ENCODE peak calls at places on chromosomes 6 and 20, in five cellular contexts. B is SK-N-SH, Z is IMR-90, R is HepG2, M is mammary epithelial cell. D is an unnamed sample.
A peak's percentile ranks its signal among the peaks of the same experiment; 100 is the strongest.

GRCh38 chr20:34262488-34263288 is 21.5 kb downstream of the ASIP start:
- DNase-seq in M (no peak), Z (peak; percentile 59), B (no peak), R (peak; percentile 70), D (peak; percentile 65)

GRCh38 chr20:24813080-24813479 is 136.0 kb upstream of the CST7 start:
- DNase-seq in R (no peak), M (no peak), B (no peak), Z (no peak), D (no peak)

GRCh38 chr20:56815796-56816195 is 186.7 kb downstream of the TFAP2C start:
- DNase-seq in B (no peak), R (no peak), Z (no peak), M (no peak), D (no peak)

GRCh38 chr6:89035252-89036106 is 45.1 kb upstream of the PNRC1 start:
- DNase-seq in M (peak; percentile 100), B (no peak), R (peak; percentile 73), Z (peak; percentile 95), D (peak; percentile 99)

GRCh38 chr20:39133205-39133604 is 171.1 kb downstream of the DHX35 start:
- DNase-seq in R (no peak), B (no peak), M (no peak), Z (no peak), D (no peak)

GRCh38 chr6:114039835-114040234 is 68.9 kb upstream of the HDAC2 start:
- DNase-seq in Z (no peak), R (no peak), M (no peak), B (no peak), D (no peak)

GRCh38 chr20:39263076-39263475 is 300.9 kb downstream of the DHX35 start:
- DNase-seq in M (no peak), Z (peak; percentile 34), R (no peak), B (no peak), D (peak; percentile 41)

GRCh38 chr20:25508083-25508770 is 77.1 kb downstream of the NINL start:
- DNase-seq in Z (peak; percentile 85), M (peak; percentile 28), R (peak; percentile 100), B (no peak), D (peak; percentile 82)

GRCh38 chr6:116247285-116247684 is 6.6 kb downstream of the TSPYL4 start:
- DNase-seq in B (no peak), M (no peak), R (peak; percentile 83), Z (no peak), D (no peak)

GRCh38 chr6:158150701-158151100 is 17.4 kb downstream of the SERAC1 start:
- DNase-seq in Z (peak; percentile 91), B (no peak), R (no peak), M (no peak), D (peak; percentile 23)

GRCh38 chr6:80733645-80734044 is 627.2 kb downstream of the BCKDHB start:
- DNase-seq in B (no peak), M (no peak), Z (no peak), R (no peak), D (peak; percentile 5)

GRCh38 chr20:34407962-34408474 is 44.9 kb downstream of the ITCH start:
- DNase-seq in R (peak; percentile 93), M (no peak), B (no peak), Z (no peak), D (no peak)

GRCh38 chr6:81751388-81752083 is 945 bp downstream of the TENT5A start:
- DNase-seq in B (no peak), Z (peak; percentile 38), M (peak; percentile 44), R (peak; percentile 21), D (peak; percentile 77)

GRCh38 chr20:21096321-21097043 is 9.7 kb downstream of the LINC00237 start:
- DNase-seq in M (no peak), R (peak; percentile 73), B (peak; percentile 26), Z (peak; percentile 32), D (peak; percentile 48)

GRCh38 chr20:25286917-25287316 is 39.0 kb downstream of the PYGB start:
- DNase-seq in M (no peak), R (no peak), B (no peak), Z (no peak), D (no peak)

GRCh38 chr6:6793388-6794250 is 205.1 kb downstream of the LY86 start:
- DNase-seq in B (no peak), Z (no peak), M (no peak), R (no peak), D (no peak)

GRCh38 chr20:24102290-24102689 is 113.7 kb upstream of the GGTLC1 start:
- DNase-seq in B (no peak), M (no peak), R (peak; percentile 35), Z (no peak), D (no peak)

GRCh38 chr20:56440346-56441007 is 27.9 kb upstream of the RTF2 start:
- DNase-seq in Z (no peak), B (no peak), M (no peak), R (no peak), D (no peak)

GRCh38 chr6:107059606-107060005 is 31.6 kb downstream of the MTRES1 start:
- DNase-seq in B (no peak), M (no peak), R (no peak), Z (no peak), D (no peak)

GRCh38 chr6:20486641-20487040 is 47.6 kb upstream of the CDKAL1 start:
- DNase-seq in Z (peak; percentile 19), R (no peak), B (no peak), M (no peak), D (no peak)

GRCh38 chr6:170292778-170293164 is 1.9 kb upstream of the DLL1 start:
- DNase-seq in R (no peak), M (no peak), B (peak; percentile 52), Z (no peak), D (peak; percentile 49)

GRCh38 chr6:15628499-15629131 is 34.2 kb downstream of the DTNBP1 start:
- DNase-seq in Z (peak; percentile 94), R (no peak), B (no peak), M (peak; percentile 71), D (peak; percentile 91)

GRCh38 chr6:138188278-138188923 is 26.7 kb downstream of the ARFGEF3 start:
- DNase-seq in R (no peak), M (peak; percentile 51), B (no peak), Z (no peak), D (no peak)

GRCh38 chr20:61744691-61745396 is 320.8 kb downstream of the TAF4 start:
- DNase-seq in Z (peak; percentile 73), R (no peak), M (peak; percentile 19), B (no peak), D (peak; percentile 43)

GRCh38 chr20:33649201-33649631 is 12.9 kb upstream of the C20orf144 start:
- DNase-seq in Z (no peak), M (no peak), B (peak; percentile 87), R (no peak), D (peak; percentile 54)

GRCh38 chr6:126886106-126886505 is 232.4 kb upstream of the RSPO3 start:
- DNase-seq in Z (no peak), R (no peak), M (no peak), B (no peak), D (peak; percentile 30)

GRCh38 chr6:16752206-16752867 is 8.9 kb downstream of the ATXN1 start:
- DNase-seq in B (no peak), R (peak; percentile 74), Z (peak; percentile 94), M (peak; percentile 88), D (peak; percentile 98)

GRCh38 chr20:17772005-17772343 is 72.2 kb downstream of the BANF2 start:
- DNase-seq in Z (no peak), B (no peak), M (no peak), R (peak; percentile 29), D (no peak)

GRCh38 chr6:166504100-166504499 is 82.4 kb downstream of the RAMACL start:
- DNase-seq in Z (no peak), M (no peak), B (no peak), R (no peak), D (no peak)

GRCh38 chr20:9349256-9349655 is 165.1 kb upstream of the LAMP5 start:
- DNase-seq in R (no peak), B (no peak), Z (no peak), M (no peak), D (no peak)

GRCh38 chr6:108526739-108527174 is 34.0 kb upstream of the FOXO3 start:
- DNase-seq in R (peak; percentile 55), B (peak; percentile 64), Z (peak; percentile 62), M (peak; percentile 16), D (peak; percentile 64)

GRCh38 chr6:146885708-146886457 is 287.1 kb downstream of the ADGB start:
- DNase-seq in B (no peak), R (no peak), M (no peak), Z (no peak), D (no peak)

GRCh38 chr20:13148402-13148801 is 72.7 kb upstream of the ISM1 start:
- DNase-seq in M (no peak), Z (no peak), R (no peak), B (no peak), D (no peak)

GRCh38 chr20:31605902-31606677 is 1.0 kb downstream of the ID1 start:
- DNase-seq in M (peak; percentile 12), Z (no peak), R (peak; percentile 47), B (peak; percentile 52), D (peak; percentile 60)
- H3K9ac ChIP-seq in M (peak overlapping the region; percentile 93), Z (peak overlapping the region; percentile 85), R (peak overlapping the region; percentile 99), B (peak overlapping the region; percentile 100), D (peak overlapping the region; percentile 100)

DNA sequence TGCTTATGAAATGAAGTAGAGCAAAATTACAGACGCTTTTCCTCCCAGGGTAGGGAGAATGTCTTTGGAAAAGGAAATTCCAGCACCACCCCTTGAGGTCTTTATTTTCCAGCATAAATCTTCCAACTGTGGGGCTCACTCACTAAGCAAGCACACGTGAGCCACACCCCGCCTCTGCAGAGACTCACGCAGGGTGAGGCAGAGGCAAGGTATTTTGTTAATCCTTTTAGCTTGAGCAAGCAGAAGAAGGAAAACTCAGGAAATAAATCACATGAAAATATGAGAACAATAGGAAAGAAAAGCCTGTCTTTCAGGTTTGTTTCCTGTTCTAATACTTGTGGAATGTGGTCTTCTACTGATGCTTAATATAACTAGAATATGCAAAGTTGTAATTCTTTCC is 4.1 kb upstream of the PHACTR2 start:
- DNase-seq in B (no peak), Z (peak; percentile 77), R (peak; percentile 69), M (peak; percentile 88), D (peak; percentile 94)
- H3K9ac ChIP-seq in B (peak overlapping the region; percentile 38), Z (peak overlapping the region; percentile 4), R (no peak overlapping the region), M (no peak overlapping the region), D (peak overlapping the region; percentile 58)

GRCh38 chr20:44002861-44003260 is 88.2 kb downstream of the TOX2 start:
- DNase-seq in Z (no peak), B (no peak), R (no peak), M (no peak), D (no peak)

GRCh38 chr20:44001667-44002596 is 87.3 kb downstream of the TOX2 start:
- DNase-seq in M (no peak), Z (no peak), B (no peak), R (no peak), D (no peak)

GRCh38 chr20:44004306-44004915 is 89.8 kb downstream of the TOX2 start:
- DNase-seq in B (no peak), R (no peak), Z (no peak), M (no peak), D (no peak)

GRCh38 chr20:44005661-44006060 is 91.0 kb downstream of the TOX2 start:
- DNase-seq in M (no peak), Z (no peak), B (no peak), R (no peak), D (no peak)

GRCh38 chr20:44003609-44004008 is 89.0 kb downstream of the TOX2 start:
- DNase-seq in M (no peak), B (no peak), R (no peak), Z (no peak), D (no peak)
- H3K9ac ChIP-seq in M (no peak overlapping the region), B (no peak overlapping the region), R (no peak overlapping the region), Z (no peak overlapping the region), D (no peak overlapping the region)

DNA sequence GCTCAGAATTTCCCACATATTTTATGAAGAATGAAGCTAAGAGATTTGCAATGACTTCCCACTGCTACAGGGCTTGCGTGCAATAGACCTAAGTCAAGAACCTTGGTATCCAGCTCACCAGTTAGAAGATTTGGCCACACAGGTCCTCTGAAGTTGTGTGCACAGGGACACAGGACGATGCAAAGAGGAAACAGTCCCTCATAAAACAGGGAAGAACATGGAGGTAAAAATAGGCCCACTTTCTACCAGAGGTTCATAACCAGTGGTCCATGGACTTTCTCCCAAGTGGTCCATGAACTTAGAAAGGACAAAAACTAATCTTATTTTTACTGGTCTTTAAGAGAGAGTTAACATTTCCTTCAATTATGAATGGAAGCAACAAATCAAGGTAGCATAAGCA is 1.3 kb downstream of the ZKSCAN4 start:
- DNase-seq in R (no peak), Z (no peak), M (no peak), B (no peak), D (no peak)
- H3K9ac ChIP-seq in R (peak overlapping the region; percentile 79), Z (no peak overlapping the region), M (no peak overlapping the region), B (no peak overlapping the region), D (peak overlapping the region; percentile 88)